ENCODE peak calls at places on chromosomes 13 and 19, in nine cellular contexts. One of them, this sample, is unnamed.

GRCh38 chr19:32104465-32105235 is 240.8 kb upstream of the ZNF507 start:
- DNase-seq in glutamatergic neuron: no peak
- DNase-seq in cardiac muscle cell: peak
- DNase-seq in AG04450: no peak
- DNase-seq in esophagus muscularis mucosa: no peak
- DNase-seq in fibroblast of the aortic adventitia: no peak
- DNase-seq in B cell: no peak
- DNase-seq in fibroblast of lung: peak
- DNase-seq in tibial artery: no peak
- DNase-seq in this sample: no peak

GRCh38 chr13:51235756-51236564 is 13.8 kb downstream of the FAM124A start:
- DNase-seq in glutamatergic neuron: no peak
- DNase-seq in cardiac muscle cell: peak
- DNase-seq in AG04450: no peak
- DNase-seq in esophagus muscularis mucosa: no peak
- DNase-seq in fibroblast of the aortic adventitia: no peak
- DNase-seq in B cell: no peak
- DNase-seq in fibroblast of lung: no peak
- DNase-seq in tibial artery: no peak
- DNase-seq in this sample: no peak

GRCh38 chr13:48151766-48152165 is 56.9 kb upstream of the MED4 start:
- DNase-seq in glutamatergic neuron: no peak
- DNase-seq in cardiac muscle cell: no peak
- DNase-seq in AG04450: no peak
- DNase-seq in esophagus muscularis mucosa: no peak
- DNase-seq in fibroblast of the aortic adventitia: no peak
- DNase-seq in B cell: no peak
- DNase-seq in fibroblast of lung: no peak
- DNase-seq in tibial artery: no peak
- DNase-seq in this sample: no peak

GRCh38 chr13:33490461-33491327 is 205.1 kb upstream of the STARD13 start:
- DNase-seq in glutamatergic neuron: peak
- DNase-seq in cardiac muscle cell: peak
- DNase-seq in AG04450: no peak
- DNase-seq in esophagus muscularis mucosa: no peak
- DNase-seq in fibroblast of the aortic adventitia: peak
- DNase-seq in B cell: no peak
- DNase-seq in fibroblast of lung: no peak
- DNase-seq in tibial artery: no peak
- DNase-seq in this sample: no peak

GRCh38 chr13:46143239-46143701 is 38.4 kb upstream of the CPB2 start:
- DNase-seq in glutamatergic neuron: no peak
- DNase-seq in cardiac muscle cell: no peak
- DNase-seq in AG04450: no peak
- DNase-seq in esophagus muscularis mucosa: no peak
- DNase-seq in fibroblast of the aortic adventitia: no peak
- DNase-seq in B cell: no peak
- DNase-seq in fibroblast of lung: no peak
- DNase-seq in tibial artery: no peak
- DNase-seq in this sample: no peak

GRCh38 chr19:2782357-2782935 is 627 bp downstream of the SGTA start:
- DNase-seq in glutamatergic neuron: no peak
- DNase-seq in cardiac muscle cell: peak
- DNase-seq in AG04450: no peak
- DNase-seq in esophagus muscularis mucosa: no peak
- DNase-seq in fibroblast of the aortic adventitia: no peak
- DNase-seq in B cell: no peak
- DNase-seq in fibroblast of lung: no peak
- DNase-seq in tibial artery: no peak
- DNase-seq in this sample: no peak

GRCh38 chr13:73262862-73263627 is 204.2 kb downstream of the KLF5 start:
- DNase-seq in glutamatergic neuron: no peak
- DNase-seq in cardiac muscle cell: no peak
- DNase-seq in AG04450: no peak
- DNase-seq in esophagus muscularis mucosa: no peak
- DNase-seq in fibroblast of the aortic adventitia: no peak
- DNase-seq in B cell: no peak
- DNase-seq in fibroblast of lung: no peak
- DNase-seq in tibial artery: no peak
- DNase-seq in this sample: no peak

GRCh38 chr13:33126909-33127607 is 110.8 kb downstream of the KL start:
- DNase-seq in glutamatergic neuron: peak
- DNase-seq in cardiac muscle cell: peak
- DNase-seq in AG04450: no peak
- DNase-seq in esophagus muscularis mucosa: no peak
- DNase-seq in fibroblast of the aortic adventitia: peak
- DNase-seq in B cell: no peak
- DNase-seq in fibroblast of lung: peak
- DNase-seq in tibial artery: no peak
- DNase-seq in this sample: no peak

GRCh38 chr13:41004875-41005693 is 14.0 kb downstream of the ELF1 start:
- DNase-seq in glutamatergic neuron: no peak
- DNase-seq in cardiac muscle cell: peak
- DNase-seq in AG04450: no peak
- DNase-seq in esophagus muscularis mucosa: no peak
- DNase-seq in fibroblast of the aortic adventitia: no peak
- DNase-seq in B cell: peak
- DNase-seq in fibroblast of lung: no peak
- DNase-seq in tibial artery: no peak
- DNase-seq in this sample: no peak

GRCh38 chr19:16561382-16561781 is 10.8 kb downstream of the SLC35E1 start:
- DNase-seq in glutamatergic neuron: no peak
- DNase-seq in cardiac muscle cell: no peak
- DNase-seq in AG04450: no peak
- DNase-seq in esophagus muscularis mucosa: no peak
- DNase-seq in fibroblast of the aortic adventitia: no peak
- DNase-seq in B cell: no peak
- DNase-seq in fibroblast of lung: no peak
- DNase-seq in tibial artery: no peak
- DNase-seq in this sample: no peak

GRCh38 chr13:93620366-93620765 is 393.8 kb downstream of the GPC6 start:
- DNase-seq in glutamatergic neuron: no peak
- DNase-seq in cardiac muscle cell: no peak
- DNase-seq in AG04450: no peak
- DNase-seq in esophagus muscularis mucosa: no peak
- DNase-seq in fibroblast of the aortic adventitia: peak
- DNase-seq in B cell: no peak
- DNase-seq in fibroblast of lung: no peak
- DNase-seq in tibial artery: no peak
- DNase-seq in this sample: no peak

GRCh38 chr19:38514812-38515633 is 81.5 kb downstream of the RYR1 start:
- DNase-seq in glutamatergic neuron: peak
- DNase-seq in cardiac muscle cell: peak
- DNase-seq in AG04450: peak
- DNase-seq in esophagus muscularis mucosa: peak
- DNase-seq in fibroblast of the aortic adventitia: peak
- DNase-seq in B cell: peak
- DNase-seq in fibroblast of lung: peak
- DNase-seq in tibial artery: peak
- DNase-seq in this sample: no peak

GRCh38 chr19:18526316-18526715 is 4.4 kb upstream of the ELL start:
- DNase-seq in glutamatergic neuron: no peak
- DNase-seq in cardiac muscle cell: no peak
- DNase-seq in AG04450: no peak
- DNase-seq in esophagus muscularis mucosa: no peak
- DNase-seq in fibroblast of the aortic adventitia: no peak
- DNase-seq in B cell: no peak
- DNase-seq in fibroblast of lung: no peak
- DNase-seq in tibial artery: no peak
- DNase-seq in this sample: no peak

GRCh38 chr19:56837004-56837403 is 3.5 kb downstream of the PEG3 start:
- DNase-seq in glutamatergic neuron: no peak
- DNase-seq in cardiac muscle cell: no peak
- DNase-seq in AG04450: no peak
- DNase-seq in esophagus muscularis mucosa: no peak
- DNase-seq in fibroblast of the aortic adventitia: no peak
- DNase-seq in B cell: no peak
- DNase-seq in fibroblast of lung: no peak
- DNase-seq in tibial artery: no peak
- DNase-seq in this sample: no peak

GRCh38 chr13:73520566-73521290 is 461.9 kb downstream of the KLF5 start:
- DNase-seq in glutamatergic neuron: no peak
- DNase-seq in cardiac muscle cell: no peak
- DNase-seq in AG04450: no peak
- DNase-seq in esophagus muscularis mucosa: no peak
- DNase-seq in fibroblast of the aortic adventitia: no peak
- DNase-seq in B cell: no peak
- DNase-seq in fibroblast of lung: no peak
- DNase-seq in tibial artery: no peak
- DNase-seq in this sample: no peak

GRCh38 chr13:34555988-34556387 is 386.1 kb upstream of the NBEA start:
- DNase-seq in glutamatergic neuron: no peak
- DNase-seq in cardiac muscle cell: peak
- DNase-seq in AG04450: no peak
- DNase-seq in esophagus muscularis mucosa: no peak
- DNase-seq in fibroblast of the aortic adventitia: no peak
- DNase-seq in B cell: no peak
- DNase-seq in fibroblast of lung: no peak
- DNase-seq in tibial artery: no peak
- DNase-seq in this sample: no peak

GRCh38 chr19:14023404-14024235 is 4.3 kb upstream of the RLN3 start:
- DNase-seq in glutamatergic neuron: peak
- DNase-seq in cardiac muscle cell: peak
- DNase-seq in AG04450: no peak
- DNase-seq in esophagus muscularis mucosa: no peak
- DNase-seq in fibroblast of the aortic adventitia: peak
- DNase-seq in B cell: no peak
- DNase-seq in fibroblast of lung: no peak
- DNase-seq in tibial artery: no peak
- DNase-seq in this sample: no peak

GRCh38 chr13:80151016-80151415 is 189.9 kb downstream of the SPRY2 start:
- DNase-seq in glutamatergic neuron: no peak
- DNase-seq in cardiac muscle cell: no peak
- DNase-seq in AG04450: no peak
- DNase-seq in esophagus muscularis mucosa: no peak
- DNase-seq in fibroblast of the aortic adventitia: no peak
- DNase-seq in B cell: no peak
- DNase-seq in fibroblast of lung: no peak
- DNase-seq in tibial artery: no peak
- DNase-seq in this sample: no peak

GRCh38 chr19:741506-742131 is 9.3 kb upstream of the MISP start:
- DNase-seq in glutamatergic neuron: no peak
- DNase-seq in cardiac muscle cell: no peak
- DNase-seq in AG04450: no peak
- DNase-seq in esophagus muscularis mucosa: no peak
- DNase-seq in fibroblast of the aortic adventitia: no peak
- DNase-seq in B cell: no peak
- DNase-seq in fibroblast of lung: no peak
- DNase-seq in tibial artery: no peak
- DNase-seq in this sample: no peak
- TF ChIP-seq CTCF in glutamatergic neuron: no peak
- TF ChIP-seq CTCF in cardiac muscle cell: no peak
- TF ChIP-seq CTCF in AG04450: peak
- TF ChIP-seq CTCF in esophagus muscularis mucosa: no peak
- TF ChIP-seq CTCF in fibroblast of the aortic adventitia: no peak
- TF ChIP-seq CTCF in B cell: no peak
- TF ChIP-seq CTCF in fibroblast of lung: peak
- TF ChIP-seq CTCF in tibial artery: no peak
- TF ChIP-seq CTCF in this sample: no peak

GRCh38 chr19:35476149-35476548 is 14.1 kb downstream of the KRTDAP start:
- DNase-seq in glutamatergic neuron: no peak
- DNase-seq in cardiac muscle cell: no peak
- DNase-seq in AG04450: no peak
- DNase-seq in esophagus muscularis mucosa: no peak
- DNase-seq in fibroblast of the aortic adventitia: no peak
- DNase-seq in B cell: no peak
- DNase-seq in fibroblast of lung: no peak
- DNase-seq in tibial artery: no peak
- DNase-seq in this sample: no peak

GRCh38 chr19:35478794-35479193 is 11.5 kb downstream of the KRTDAP start:
- DNase-seq in glutamatergic neuron: no peak
- DNase-seq in cardiac muscle cell: no peak
- DNase-seq in AG04450: no peak
- DNase-seq in esophagus muscularis mucosa: no peak
- DNase-seq in fibroblast of the aortic adventitia: no peak
- DNase-seq in B cell: no peak
- DNase-seq in fibroblast of lung: no peak
- DNase-seq in tibial artery: no peak
- DNase-seq in this sample: no peak

GRCh38 chr19:35483089-35483488 is 7.2 kb downstream of the KRTDAP start:
- DNase-seq in glutamatergic neuron: no peak
- DNase-seq in cardiac muscle cell: no peak
- DNase-seq in AG04450: no peak
- DNase-seq in esophagus muscularis mucosa: no peak
- DNase-seq in fibroblast of the aortic adventitia: no peak
- DNase-seq in B cell: no peak
- DNase-seq in fibroblast of lung: no peak
- DNase-seq in tibial artery: no peak
- DNase-seq in this sample: no peak

GRCh38 chr19:35474104-35474503 is 16.2 kb downstream of the KRTDAP start:
- DNase-seq in glutamatergic neuron: no peak
- DNase-seq in cardiac muscle cell: no peak
- DNase-seq in AG04450: no peak
- DNase-seq in esophagus muscularis mucosa: no peak
- DNase-seq in fibroblast of the aortic adventitia: no peak
- DNase-seq in B cell: no peak
- DNase-seq in fibroblast of lung: no peak
- DNase-seq in tibial artery: no peak
- DNase-seq in this sample: no peak

GRCh38 chr19:35479278-35479677 is 11.0 kb downstream of the KRTDAP start:
- DNase-seq in glutamatergic neuron: no peak
- DNase-seq in cardiac muscle cell: no peak
- DNase-seq in AG04450: no peak
- DNase-seq in esophagus muscularis mucosa: no peak
- DNase-seq in fibroblast of the aortic adventitia: no peak
- DNase-seq in B cell: no peak
- DNase-seq in fibroblast of lung: no peak
- DNase-seq in tibial artery: no peak
- DNase-seq in this sample: no peak
- TF ChIP-seq CTCF in glutamatergic neuron: no peak
- TF ChIP-seq CTCF in cardiac muscle cell: no peak
- TF ChIP-seq CTCF in AG04450: no peak
- TF ChIP-seq CTCF in esophagus muscularis mucosa: no peak
- TF ChIP-seq CTCF in fibroblast of the aortic adventitia: no peak
- TF ChIP-seq CTCF in B cell: no peak
- TF ChIP-seq CTCF in fibroblast of lung: no peak
- TF ChIP-seq CTCF in tibial artery: no peak
- TF ChIP-seq CTCF in this sample: no peak

DNA sequence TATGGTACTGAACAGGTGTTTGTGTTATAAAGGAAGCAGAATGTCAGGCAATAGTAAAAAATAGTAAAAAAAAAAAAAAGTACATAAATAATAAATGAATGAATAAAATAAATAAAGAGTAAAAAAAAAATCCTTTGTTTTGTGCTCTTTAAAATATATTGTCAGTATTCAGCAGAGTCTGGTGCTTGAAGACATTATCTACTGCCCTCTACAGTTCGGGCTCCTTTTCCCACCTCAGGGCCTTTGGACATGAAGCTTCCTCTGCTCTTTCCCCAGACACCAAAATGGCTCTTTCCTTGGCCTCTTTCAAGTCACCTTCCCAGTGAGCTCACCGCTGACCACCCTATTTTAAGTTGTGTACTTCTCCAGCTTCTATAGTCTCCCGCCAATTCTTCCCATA is 137.5 kb downstream of the TNFRSF19 start:
- DNase-seq in glutamatergic neuron: no peak
- DNase-seq in cardiac muscle cell: peak
- DNase-seq in AG04450: no peak
- DNase-seq in esophagus muscularis mucosa: no peak
- DNase-seq in fibroblast of the aortic adventitia: peak
- DNase-seq in B cell: no peak
- DNase-seq in fibroblast of lung: peak
- DNase-seq in tibial artery: no peak
- DNase-seq in this sample: no peak
- TF ChIP-seq CTCF in glutamatergic neuron: no peak
- TF ChIP-seq CTCF in cardiac muscle cell: peak
- TF ChIP-seq CTCF in AG04450: no peak
- TF ChIP-seq CTCF in esophagus muscularis mucosa: peak
- TF ChIP-seq CTCF in fibroblast of the aortic adventitia: peak
- TF ChIP-seq CTCF in B cell: no peak
- TF ChIP-seq CTCF in fibroblast of lung: peak
- TF ChIP-seq CTCF in tibial artery: no peak
- TF ChIP-seq CTCF in this sample: no peak

GRCh38 chr13:42048625-42049453 is at the start of gene DGKH:
- DNase-seq in glutamatergic neuron: peak
- DNase-seq in cardiac muscle cell: peak
- DNase-seq in AG04450: no peak
- DNase-seq in esophagus muscularis mucosa: no peak
- DNase-seq in fibroblast of the aortic adventitia: peak
- DNase-seq in B cell: peak
- DNase-seq in fibroblast of lung: peak
- DNase-seq in tibial artery: peak
- DNase-seq in this sample: no peak
- TF ChIP-seq CTCF in glutamatergic neuron: no peak
- TF ChIP-seq CTCF in cardiac muscle cell: peak
- TF ChIP-seq CTCF in AG04450: no peak
- TF ChIP-seq CTCF in esophagus muscularis mucosa: peak
- TF ChIP-seq CTCF in fibroblast of the aortic adventitia: no peak
- TF ChIP-seq CTCF in B cell: no peak
- TF ChIP-seq CTCF in fibroblast of lung: no peak
- TF ChIP-seq CTCF in tibial artery: peak
- TF ChIP-seq CTCF in this sample: no peak

This sample was measured in vagina.